ENCODE peak calls at places on chromosomes 1 and 21, in eight cellular contexts. S, R, Y, X, P, U, O and G are unnamed samples.

GRCh38 chr21:31409849-31410762 is 66.0 kb upstream of the TIAM1 start:
- DNase-seq in X (no peak), U (no peak), Y (no peak), O (no peak), S (no peak), R (no peak), P (no peak), G (no peak)

GRCh38 chr1:38508272-38508671 is 351.3 kb downstream of the RRAGC start:
- DNase-seq in X (no peak), P (no peak), S (no peak), U (no peak), Y (no peak), R (peak; percentile 7), O (no peak), G (no peak)

GRCh38 chr1:94237291-94238226 is at the start of gene ARHGAP29:
- DNase-seq in S (peak; percentile 62), O (no peak), P (peak; percentile 48), R (peak; percentile 95), Y (no peak), U (no peak), X (peak; percentile 14), G (no peak)

GRCh38 chr1:11749203-11749689 is 12.7 kb upstream of the C1orf167 start:
- DNase-seq in O (peak; percentile 60), U (peak; percentile 7), X (peak; percentile 46), Y (no peak), R (no peak), P (peak; percentile 79), S (no peak), G (no peak)

GRCh38 chr1:60949154-60949825 is 133.1 kb upstream of the NFIA start:
- DNase-seq in S (no peak), P (no peak), Y (no peak), O (no peak), X (peak; percentile 88), R (no peak), U (no peak), G (no peak)

GRCh38 chr21:28761709-28762356 is 230.8 kb downstream of the LTN1 start:
- DNase-seq in S (no peak), R (no peak), O (no peak), Y (no peak), U (no peak), P (no peak), X (no peak), G (no peak)

GRCh38 chr1:49298304-49298703 is 521.6 kb upstream of the BEND5 start:
- DNase-seq in O (peak; percentile 6), P (no peak), X (no peak), R (no peak), U (no peak), Y (no peak), S (peak; percentile 2), G (no peak)

GRCh38 chr1:97252076-97252475 is 530.5 kb downstream of the PTBP2 start:
- DNase-seq in S (no peak), X (no peak), R (no peak), Y (no peak), U (no peak), P (no peak), O (no peak), G (no peak)

GRCh38 chr1:201582261-201582951 is 43.5 kb downstream of the NAV1 start:
- DNase-seq in Y (no peak), S (peak; percentile 51), P (no peak), R (no peak), X (no peak), O (no peak), U (peak; percentile 63), G (no peak)

GRCh38 chr1:243267346-243268283 is 11.8 kb downstream of the SDCCAG8 start:
- DNase-seq in Y (no peak), R (no peak), U (no peak), X (no peak), O (no peak), S (no peak), P (no peak), G (no peak)

GRCh38 chr1:16321176-16321867 is 31.0 kb downstream of the FBXO42 start:
- DNase-seq in U (no peak), R (no peak), P (no peak), X (no peak), O (no peak), S (no peak), Y (no peak), G (no peak)

GRCh38 chr1:230713915-230714764 is at the start of gene AGT:
- DNase-seq in S (peak; percentile 63), X (no peak), Y (no peak), P (no peak), R (no peak), U (peak; percentile 27), O (peak; percentile 89), G (peak; percentile 59)

GRCh38 chr1:70864302-70864701 is 183.3 kb downstream of the PTGER3 start:
- DNase-seq in Y (no peak), S (no peak), X (no peak), U (no peak), O (no peak), P (no peak), R (no peak), G (no peak)

GRCh38 chr1:232635778-232636356 is 5.9 kb upstream of the SIPA1L2 start:
- DNase-seq in O (peak; percentile 72), P (peak; percentile 58), X (peak; percentile 76), R (no peak), Y (no peak), S (peak; percentile 77), U (peak; percentile 70), G (no peak)

GRCh38 chr1:1422465-1423244 is 1.6 kb upstream of the ANKRD65 start:
- DNase-seq in O (no peak), U (no peak), R (no peak), X (no peak), P (no peak), Y (no peak), S (no peak), G (no peak)

GRCh38 chr1:2300851-2301606 is 72.9 kb downstream of the SKI start:
- DNase-seq in X (peak; percentile 95), U (no peak), P (no peak), S (no peak), Y (peak; percentile 98), R (no peak), O (peak; percentile 64), G (peak; percentile 23)

GRCh38 chr1:72140222-72140621 is 142.1 kb downstream of the NEGR1 start:
- DNase-seq in O (no peak), R (no peak), X (no peak), Y (no peak), S (no peak), P (no peak), U (no peak), G (no peak)

GRCh38 chr1:51421961-51422360 is 91.6 kb upstream of the TTC39A start:
- DNase-seq in O (peak; percentile 81), X (peak; percentile 60), S (peak; percentile 7), U (peak; percentile 36), Y (no peak), R (peak; percentile 8), P (peak; percentile 29), G (no peak)

GRCh38 chr1:65541161-65541560 is 120.7 kb downstream of the LEPR start:
- DNase-seq in U (peak; percentile 8), X (no peak), O (no peak), S (no peak), P (no peak), R (no peak), Y (no peak), G (no peak)

GRCh38 chr1:175508320-175509110 is 234.9 kb downstream of the TNR start:
- DNase-seq in O (no peak), U (peak; percentile 74), P (no peak), S (no peak), X (no peak), Y (no peak), R (no peak), G (no peak)

GRCh38 chr1:181119076-181119989 is 30.8 kb downstream of the IER5 start:
- DNase-seq in X (no peak), U (peak; percentile 63), Y (no peak), P (no peak), O (no peak), R (no peak), S (no peak), G (no peak)

GRCh38 chr1:21340230-21340564 is 49.9 kb upstream of the ECE1 start:
- DNase-seq in X (no peak), O (no peak), Y (no peak), P (no peak), R (peak; percentile 16), U (no peak), S (peak; percentile 25), G (no peak)

GRCh38 chr1:50976890-50977574 is 7.0 kb downstream of the CDKN2C start:
- DNase-seq in X (no peak), O (peak; percentile 63), U (no peak), S (peak; percentile 82), P (no peak), Y (no peak), R (peak; percentile 90), G (no peak)

GRCh38 chr1:226691257-226691656 is 47.8 kb downstream of the ITPKB start:
- DNase-seq in Y (peak; percentile 78), U (no peak), X (no peak), P (no peak), R (no peak), O (no peak), S (no peak), G (no peak)

GRCh38 chr1:247496581-247497285 is 38.8 kb upstream of the OR2B11 start:
- DNase-seq in U (no peak), R (no peak), S (no peak), O (no peak), P (no peak), X (no peak), Y (no peak), G (no peak)

GRCh38 chr1:78607334-78607927 is 12.8 kb upstream of the IFI44L start:
- DNase-seq in P (peak; percentile 1), X (peak; percentile 22), U (peak; percentile 34), O (peak; percentile 49), Y (no peak), S (no peak), R (no peak), G (no peak)

GRCh38 chr1:169779970-169780369 is 14.7 kb downstream of the METTL18 start:
- DNase-seq in R (no peak), X (no peak), P (peak; percentile 7), Y (no peak), S (no peak), O (no peak), U (peak; percentile 34), G (no peak)

GRCh38 chr1:72557446-72558049 is 275.2 kb upstream of the NEGR1 start:
- DNase-seq in O (peak; percentile 31), X (peak; percentile 22), Y (no peak), P (no peak), U (peak; percentile 13), R (no peak), S (no peak), G (no peak)

GRCh38 chr1:108560143-108560429 is 186 bp downstream of the EEIG2 start:
- DNase-seq in U (no peak), O (no peak), Y (no peak), S (no peak), X (no peak), P (peak; percentile 17), R (no peak), G (no peak)

GRCh38 chr1:231639819-231640218 is 13.2 kb downstream of the DISC1 start:
- DNase-seq in U (no peak), X (no peak), Y (no peak), O (no peak), S (no peak), R (no peak), P (no peak), G (no peak)